ENCODE peak calls at places on chromosome 1, in seven cellular contexts. G is type B pancreatic cell; H is fibroblast of lung; T is fibroblast of pulmonary artery; Y is nephron progenitor cell; B is activated CD8-positive, alpha-beta T cell treated with anti-CD3 and anti-CD28 coated beads for 36 hours; Q is fibroblast of mammary gland. R is an unnamed sample.
A peak's percentile ranks its signal among the peaks of the same experiment; 100 is the strongest.

GRCh38 chr1:18282851-18283600 is 175.4 kb downstream of the IGSF21 start:
- DNase-seq in G (no peak), H (no peak), T (no peak), Y (peak; percentile 38), B (no peak), Q (no peak), R (no peak)

GRCh38 chr1:52707927-52708655 is 9.9 kb upstream of the COA7 start:
- DNase-seq in G (no peak), H (peak; percentile 94), T (peak; percentile 91), Y (no peak), B (no peak), Q (peak; percentile 65), R (no peak)

GRCh38 chr1:181134543-181135461 is 46.3 kb downstream of the IER5 start:
- DNase-seq in G (no peak), H (peak; percentile 89), T (peak; percentile 67), Y (no peak), B (peak; percentile 83), Q (peak; percentile 81), R (peak; percentile 56)

GRCh38 chr1:238652346-238652968 is 733.9 kb upstream of the CHRM3 start:
- DNase-seq in G (no peak), H (peak; percentile 95), T (peak; percentile 88), Y (no peak), B (no peak), Q (peak; percentile 95), R (no peak)

GRCh38 chr1:192713921-192714320 is 78.0 kb downstream of the RGS13 start:
- DNase-seq in G (no peak), H (peak; percentile 43), T (peak; percentile 15), Y (no peak), B (no peak), Q (no peak), R (no peak)

GRCh38 chr1:59046730-59047157 is 250.2 kb upstream of the FGGY start:
- DNase-seq in G (no peak), H (no peak), T (no peak), Y (no peak), B (peak; percentile 70), Q (no peak), R (peak; percentile 76)

GRCh38 chr1:115706774-115707425 is 61.6 kb downstream of the CASQ2 start:
- DNase-seq in G (no peak), H (peak; percentile 69), T (peak; percentile 77), Y (no peak), B (peak; percentile 10), Q (peak; percentile 62), R (peak; percentile 40)

GRCh38 chr1:157509546-157510232 is 42.6 kb downstream of the FCRL5 start:
- DNase-seq in G (no peak), H (no peak), T (no peak), Y (no peak), B (no peak), Q (no peak), R (no peak)

GRCh38 chr1:201554167-201554600 is 15.3 kb downstream of the NAV1 start:
- DNase-seq in G (no peak), H (no peak), T (no peak), Y (no peak), B (no peak), Q (no peak), R (no peak)

GRCh38 chr1:231107186-231107585 is 54.7 kb upstream of the TRIM67 start:
- DNase-seq in G (no peak), H (no peak), T (no peak), Y (no peak), B (no peak), Q (no peak), R (no peak)

DNA sequence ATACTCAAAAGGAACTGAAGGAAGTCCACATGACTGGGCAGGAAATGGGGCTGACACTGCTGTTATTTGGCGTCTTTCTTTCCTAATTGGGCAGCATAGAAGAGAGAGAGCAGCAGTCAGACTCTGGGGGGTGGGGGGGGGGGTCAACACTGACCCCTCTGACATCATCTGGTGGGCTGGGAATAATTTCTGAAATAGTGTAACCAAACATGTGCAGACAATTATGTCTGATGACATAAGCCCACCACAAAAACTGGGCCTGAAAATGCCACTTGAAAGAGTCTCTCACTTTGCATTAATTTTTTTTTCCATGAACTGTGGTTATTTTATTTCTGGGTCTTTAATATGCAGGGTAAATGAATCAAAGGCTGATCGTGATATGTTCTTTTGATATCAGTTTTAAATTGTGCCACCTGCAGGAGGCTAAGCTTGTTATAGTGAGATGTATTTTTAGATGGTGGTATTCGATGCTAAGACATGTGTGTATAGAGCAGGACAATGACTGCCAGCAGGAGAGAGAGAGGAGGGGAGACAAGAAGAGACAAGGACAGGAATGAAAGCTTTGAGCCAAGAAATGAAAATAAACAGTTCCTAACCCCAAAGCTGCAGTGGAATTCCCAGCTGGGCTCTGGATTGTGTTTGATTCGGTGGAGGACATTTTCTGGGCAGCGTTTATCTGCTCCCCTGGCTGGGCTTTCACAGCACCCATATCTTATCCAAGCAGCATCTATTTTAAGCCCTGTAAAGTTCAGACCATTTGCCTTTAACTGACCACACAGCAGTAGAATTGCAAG is 264.7 kb downstream of the PBX1 start:
- DNase-seq in G (no peak), H (peak; percentile 88), T (peak; percentile 55), Y (no peak), B (no peak), Q (peak; percentile 56), R (no peak)
- TF ChIP-seq CTCF in G (no peak), H (peak; percentile 8), T (no peak), Y (no peak), B (no peak), Q (no peak), R (no peak)

DNA sequence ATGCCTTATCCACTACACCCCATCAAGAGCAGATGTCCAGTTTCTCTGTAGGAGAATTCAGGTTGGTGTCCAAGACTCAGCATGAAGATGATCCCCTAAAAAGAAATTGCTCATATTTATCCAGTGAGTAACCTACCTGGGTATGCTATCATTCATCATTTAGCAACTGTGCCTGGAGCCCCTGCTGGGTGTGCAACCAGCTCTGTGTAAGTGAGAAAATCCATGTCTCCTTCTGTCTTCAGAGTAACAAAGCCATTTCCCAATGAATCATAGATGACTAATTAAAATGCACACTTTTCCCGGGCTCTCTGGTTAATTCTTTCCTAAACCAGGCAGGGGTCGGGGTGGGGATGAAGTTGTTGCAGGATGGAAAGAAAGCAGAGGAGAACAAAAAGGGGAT is 35.8 kb downstream of the OLFML3 start:
- DNase-seq in G (no peak), H (peak; percentile 50), T (no peak), Y (no peak), B (no peak), Q (peak; percentile 45), R (no peak)
- TF ChIP-seq CTCF in G (no peak), H (no peak), T (no peak), Y (no peak), B (no peak), Q (no peak), R (no peak)

GRCh38 chr1:15390667-15391066 is 19.0 kb upstream of the EFHD2 start:
- DNase-seq in G (no peak), H (no peak), T (no peak), Y (no peak), B (no peak), Q (no peak), R (no peak)
- TF ChIP-seq CTCF in G (no peak), H (no peak), T (no peak), Y (no peak), B (no peak), Q (no peak), R (no peak)

DNA sequence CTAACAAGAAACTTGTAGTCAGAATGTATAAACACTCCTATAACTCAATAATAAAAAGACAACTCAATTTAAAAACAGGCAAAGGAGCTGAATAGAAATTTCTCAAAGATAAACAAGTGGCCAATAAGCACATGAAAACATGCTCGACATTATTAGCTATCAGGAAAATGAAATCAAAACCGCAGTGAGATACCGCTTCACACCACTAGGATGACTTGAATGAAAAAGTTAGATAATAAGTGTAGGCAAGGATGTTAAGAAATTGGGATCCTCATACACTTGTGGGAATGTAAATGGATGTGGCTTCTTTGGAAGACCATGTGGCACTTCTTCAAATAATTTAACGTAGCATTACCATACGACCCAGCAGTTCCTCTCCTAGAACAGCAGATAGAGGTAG is 8.9 kb downstream of the RALGPS2 start:
- DNase-seq in G (no peak), H (no peak), T (no peak), Y (no peak), B (peak; percentile 8), Q (peak; percentile 14), R (no peak)
- TF ChIP-seq CTCF in G (peak; percentile 70), H (no peak), T (peak; percentile 30), Y (peak; percentile 27), B (peak; percentile 52), Q (peak; percentile 36), R (no peak)

R was measured in GM20000.